ENCODE peak calls at places on chromosome 13, in five cellular contexts. O is neural progenitor cell, M is heart right ventricle, X is stomach, E is fibroblast of lung. I is an unnamed sample.

GRCh38 chr13:106595623-106596022 is 27.7 kb upstream of the ARGLU1 start:
- DNase-seq in X (no peak), E (no peak), M (peak; percentile 45), O (no peak), I (no peak)

GRCh38 chr13:98478134-98479129 is 98.5 kb downstream of the STK24 start:
- DNase-seq in O (peak; percentile 93), X (no peak), E (peak; percentile 88), M (no peak), I (no peak)

GRCh38 chr13:26749285-26749684 is 11.3 kb downstream of the GPR12 start:
- DNase-seq in E (no peak), O (no peak), M (no peak), X (no peak), I (no peak)

GRCh38 chr13:25836709-25837316 is 215.0 kb downstream of the SHISA2 start:
- DNase-seq in O (no peak), X (no peak), E (peak; percentile 37), M (no peak), I (no peak)

GRCh38 chr13:76533251-76533650 is 353.0 kb downstream of the KCTD12 start:
- DNase-seq in X (no peak), M (no peak), O (no peak), E (peak; percentile 9), I (no peak)

GRCh38 chr13:98475521-98475920 is 101.4 kb downstream of the STK24 start:
- DNase-seq in X (no peak), E (no peak), M (no peak), O (peak; percentile 93), I (no peak)

GRCh38 chr13:46396341-46396740 is 9.3 kb upstream of the RUBCNL start:
- DNase-seq in O (no peak), X (no peak), M (no peak), E (no peak), I (no peak)

GRCh38 chr13:82803341-82803740 is 1078.9 kb downstream of the SLITRK1 start:
- DNase-seq in X (no peak), O (no peak), E (no peak), M (no peak), I (no peak)

GRCh38 chr13:79434578-79434977 is 28.5 kb upstream of the RBM26 start:
- DNase-seq in M (no peak), O (no peak), X (no peak), E (peak; percentile 67), I (peak; percentile 21)

GRCh38 chr13:27476943-27477681 is 26.7 kb upstream of the MTIF3 start:
- DNase-seq in E (peak; percentile 5), X (peak; percentile 76), M (no peak), O (no peak), I (no peak)

GRCh38 chr13:104586010-104586746 is 1520.0 kb upstream of the SLC10A2 start:
- DNase-seq in M (no peak), X (no peak), E (peak; percentile 85), O (no peak), I (no peak)

GRCh38 chr13:36571444-36571843 is 102.4 kb upstream of the SERTM1 start:
- DNase-seq in O (no peak), M (no peak), X (no peak), E (no peak), I (no peak)

GRCh38 chr13:102322211-102322610 is 79.6 kb downstream of the FGF14 start:
- DNase-seq in O (no peak), X (no peak), M (no peak), E (no peak), I (no peak)

GRCh38 chr13:80755925-80756324 is 415.0 kb upstream of the SPRY2 start:
- DNase-seq in X (no peak), M (no peak), E (no peak), O (no peak), I (no peak)

GRCh38 chr13:112947796-112948195 is 21.2 kb upstream of the MCF2L start:
- DNase-seq in E (no peak), X (no peak), O (no peak), M (no peak), I (no peak)

GRCh38 chr13:75365724-75366173 is 116.2 kb downstream of the TBC1D4 start:
- DNase-seq in X (no peak), E (peak; percentile 96), M (no peak), O (no peak), I (no peak)

GRCh38 chr13:94112227-94112626 is 367.3 kb downstream of the DCT start:
- DNase-seq in O (no peak), X (no peak), M (no peak), E (peak; percentile 98), I (peak; percentile 90)

GRCh38 chr13:98110749-98111148 is 32.1 kb upstream of the FARP1 start:
- DNase-seq in X (no peak), E (no peak), M (no peak), O (no peak), I (no peak)

GRCh38 chr13:64453831-64454230 is 2776.3 kb downstream of the PCDH9 start:
- DNase-seq in O (peak; percentile 65), X (no peak), M (no peak), E (peak; percentile 8), I (no peak)

GRCh38 chr13:90696656-90697055 is 650.8 kb upstream of the MIR17HG start:
- DNase-seq in E (peak; percentile 65), O (no peak), X (no peak), M (no peak), I (no peak)

GRCh38 chr13:29543230-29544215 is 52.0 kb downstream of the SLC7A1 start:
- DNase-seq in X (no peak), O (no peak), M (no peak), E (peak; percentile 79), I (no peak)

GRCh38 chr13:44160549-44161278 is 212.9 kb upstream of the SERP2 start:
- DNase-seq in O (no peak), E (no peak), M (no peak), X (no peak), I (no peak)

GRCh38 chr13:27007166-27007565 is 164.4 kb downstream of the USP12 start:
- DNase-seq in O (peak; percentile 17), M (no peak), E (no peak), X (no peak), I (no peak)

GRCh38 chr13:31625115-31625514 is 114.2 kb upstream of the RXFP2 start:
- DNase-seq in M (no peak), O (no peak), X (no peak), E (peak; percentile 23), I (no peak)

GRCh38 chr13:48448285-48448962 is 35.5 kb upstream of the LPAR6 start:
- DNase-seq in E (peak; percentile 25), X (no peak), M (no peak), O (no peak), I (no peak)

GRCh38 chr13:48446454-48446853 is 33.5 kb upstream of the LPAR6 start:
- DNase-seq in E (peak; percentile 82), X (no peak), O (no peak), M (no peak), I (no peak)

GRCh38 chr13:48449656-48450055 is 36.7 kb upstream of the LPAR6 start:
- DNase-seq in X (no peak), O (no peak), M (no peak), E (no peak), I (peak; percentile 27)

GRCh38 chr13:48443442-48444208 is 30.7 kb upstream of the LPAR6 start:
- DNase-seq in M (no peak), E (no peak), O (no peak), X (no peak), I (no peak)

DNA sequence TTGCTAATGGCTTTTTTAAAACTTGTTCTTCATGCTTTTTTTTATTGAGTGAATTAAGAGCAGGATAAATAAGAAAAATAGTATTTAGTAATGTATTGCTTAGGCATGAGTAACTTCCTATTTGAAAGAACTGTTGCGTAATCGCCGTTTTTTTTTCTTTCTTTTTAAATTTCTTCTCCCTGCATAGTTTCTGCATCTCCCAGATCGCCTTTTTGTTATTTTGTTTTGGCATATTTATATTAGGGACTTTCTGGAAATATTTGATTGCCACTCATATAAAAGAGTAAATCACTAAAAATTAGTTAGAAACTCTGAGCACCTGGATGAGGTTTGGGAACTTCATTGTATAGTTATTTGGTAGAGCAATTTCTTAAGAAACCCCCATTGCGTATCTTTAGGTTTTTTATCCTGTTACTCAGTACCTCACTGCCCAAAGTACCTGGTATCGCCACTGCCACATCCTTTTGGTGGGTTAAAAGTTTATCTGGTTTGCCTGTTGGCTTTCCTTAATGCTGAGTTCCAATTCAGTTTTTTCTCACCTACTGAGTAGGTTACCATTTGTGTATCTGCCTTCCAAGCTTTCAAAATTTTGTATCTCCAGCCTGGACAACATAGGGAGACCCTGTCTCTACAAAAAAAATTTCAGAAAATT is 36.2 kb upstream of the LPAR6 start:
- DNase-seq in O (no peak), M (no peak), E (peak; percentile 64), X (no peak), I (no peak)
- H3K4me3 ChIP-seq in O (no peak overlapping the region), M (no peak overlapping the region), E (no peak overlapping the region), X (no peak overlapping the region), I (no peak overlapping the region)

GRCh38 chr13:21676611-21677021 is 5.7 kb downstream of the FGF9 start:
- DNase-seq in E (no peak), M (no peak), O (peak; percentile 69), X (peak; percentile 41), I (no peak)
- TF ChIP-seq CTCF in E (peak; percentile 2), M (peak; percentile 34), O (peak; percentile 56), X (no peak), I (no peak)

DNA sequence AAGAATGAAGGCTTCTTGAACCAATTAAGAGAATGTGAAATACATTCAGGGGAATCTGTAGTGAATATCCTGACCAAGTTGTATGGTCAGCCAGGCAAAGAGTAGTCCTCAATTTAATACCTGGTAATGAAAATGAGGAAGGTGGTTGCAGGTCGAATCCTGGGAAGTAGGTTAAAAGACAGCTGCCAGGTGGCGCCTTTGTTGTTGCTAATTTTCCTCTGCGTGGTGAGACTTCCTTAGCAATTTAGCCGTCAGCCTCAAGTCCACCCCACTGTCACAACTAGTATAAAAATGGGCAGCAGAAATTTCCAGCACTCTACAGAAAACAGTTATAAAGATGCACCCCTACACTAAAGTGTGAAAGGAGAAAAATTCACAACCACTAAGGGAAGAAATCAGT is 235.7 kb downstream of the NHLRC3 start:
- DNase-seq in X (peak; percentile 33), E (peak; percentile 14), O (peak; percentile 28), M (no peak), I (no peak)
- H3K4me3 ChIP-seq in X (no peak overlapping the region), E (no peak overlapping the region), O (no peak overlapping the region), M (no peak overlapping the region), I (no peak overlapping the region)

GRCh38 chr13:48783181-48783630 is 129.5 kb downstream of the CYSLTR2 start:
- DNase-seq in M (peak; percentile 65), E (peak; percentile 83), X (peak; percentile 70), O (no peak), I (peak; percentile 93)
- TF ChIP-seq CTCF in M (no peak), E (peak; percentile 22), X (no peak), O (no peak), I (no peak)

GRCh38 chr13:110168999-110169933 is 137.7 kb downstream of the COL4A1 start:
- DNase-seq in E (no peak), M (no peak), O (no peak), X (no peak), I (no peak)

GRCh38 chr13:110176431-110176830 is 130.5 kb downstream of the COL4A1 start:
- DNase-seq in O (no peak), X (no peak), E (no peak), M (no peak), I (no peak)

GRCh38 chr13:110170020-110170790 is 136.8 kb downstream of the COL4A1 start:
- DNase-seq in M (no peak), O (no peak), X (no peak), E (no peak), I (no peak)

GRCh38 chr13:110177790-110178189 is 129.2 kb downstream of the COL4A1 start:
- DNase-seq in M (no peak), X (no peak), E (no peak), O (no peak), I (no peak)

GRCh38 chr13:110173247-110173818 is 133.6 kb downstream of the COL4A1 start:
- DNase-seq in E (no peak), X (no peak), O (no peak), M (no peak), I (no peak)
- H3K4me3 ChIP-seq in E (no peak overlapping the region), X (no peak overlapping the region), O (no peak overlapping the region), M (no peak overlapping the region), I (no peak overlapping the region)